ENCODE peak calls at places on chromosomes 11 and 22, in five cellular contexts. One of them, this sample, is unnamed.
A peak's percentile ranks its signal among the peaks of the same experiment; 100 is the strongest.

GRCh38 chr11:130389315-130389935 is 39.0 kb downstream of the ADAMTS8 start:
- DNase-seq in fibroblast of lung: peak; percentile 3
- DNase-seq in CD8-positive, alpha-beta memory T cell: peak; percentile 47
- DNase-seq in pancreas: no peak
- DNase-seq in sigmoid colon: no peak
- DNase-seq in this sample: peak; percentile 66

GRCh38 chr22:49321477-49322055 is 506.1 kb downstream of the BRD1 start:
- DNase-seq in fibroblast of lung: no peak
- DNase-seq in CD8-positive, alpha-beta memory T cell: no peak
- DNase-seq in pancreas: no peak
- DNase-seq in sigmoid colon: no peak
- DNase-seq in this sample: no peak

GRCh38 chr11:129975543-129975942 is 27.1 kb downstream of the PRDM10 start:
- DNase-seq in fibroblast of lung: no peak
- DNase-seq in CD8-positive, alpha-beta memory T cell: no peak
- DNase-seq in pancreas: no peak
- DNase-seq in sigmoid colon: no peak
- DNase-seq in this sample: no peak

GRCh38 chr11:50188040-50188439 is 155.4 kb downstream of the OR4C45 start:
- DNase-seq in fibroblast of lung: no peak
- DNase-seq in CD8-positive, alpha-beta memory T cell: no peak
- DNase-seq in pancreas: no peak
- DNase-seq in sigmoid colon: no peak
- DNase-seq in this sample: no peak

GRCh38 chr22:27718186-27719032 is 83.1 kb downstream of the MN1 start:
- DNase-seq in fibroblast of lung: peak; percentile 86
- DNase-seq in CD8-positive, alpha-beta memory T cell: no peak
- DNase-seq in pancreas: no peak
- DNase-seq in sigmoid colon: peak; percentile 92
- DNase-seq in this sample: peak; percentile 57

GRCh38 chr11:418343-419247 is 3.8 kb upstream of the SIGIRR start:
- DNase-seq in fibroblast of lung: no peak
- DNase-seq in CD8-positive, alpha-beta memory T cell: no peak
- DNase-seq in pancreas: peak; percentile 25
- DNase-seq in sigmoid colon: no peak
- DNase-seq in this sample: peak; percentile 54

GRCh38 chr11:117414724-117415123 is 87.1 kb downstream of the CEP164 start:
- DNase-seq in fibroblast of lung: no peak
- DNase-seq in CD8-positive, alpha-beta memory T cell: no peak
- DNase-seq in pancreas: no peak
- DNase-seq in sigmoid colon: peak; percentile 10
- DNase-seq in this sample: no peak

GRCh38 chr11:20854214-20854613 is 184.8 kb downstream of the NELL1 start:
- DNase-seq in fibroblast of lung: no peak
- DNase-seq in CD8-positive, alpha-beta memory T cell: no peak
- DNase-seq in pancreas: no peak
- DNase-seq in sigmoid colon: no peak
- DNase-seq in this sample: no peak

GRCh38 chr22:39739338-39740027 is 154.1 kb downstream of the ENTHD1 start:
- DNase-seq in fibroblast of lung: no peak
- DNase-seq in CD8-positive, alpha-beta memory T cell: no peak
- DNase-seq in pancreas: no peak
- DNase-seq in sigmoid colon: no peak
- DNase-seq in this sample: no peak

GRCh38 chr11:75986966-75987365 is 172.0 kb downstream of the UVRAG start:
- DNase-seq in fibroblast of lung: no peak
- DNase-seq in CD8-positive, alpha-beta memory T cell: no peak
- DNase-seq in pancreas: no peak
- DNase-seq in sigmoid colon: no peak
- DNase-seq in this sample: no peak

GRCh38 chr11:34345991-34346480 is 11.8 kb downstream of the ABTB2 start:
- DNase-seq in fibroblast of lung: peak; percentile 50
- DNase-seq in CD8-positive, alpha-beta memory T cell: no peak
- DNase-seq in pancreas: no peak
- DNase-seq in sigmoid colon: no peak
- DNase-seq in this sample: no peak

GRCh38 chr11:110297726-110298297 is 1.4 kb upstream of the RDX start:
- DNase-seq in fibroblast of lung: no peak
- DNase-seq in CD8-positive, alpha-beta memory T cell: no peak
- DNase-seq in pancreas: no peak
- DNase-seq in sigmoid colon: no peak
- DNase-seq in this sample: no peak

GRCh38 chr22:17106785-17107546 is 14.2 kb downstream of the TMEM121B start:
- DNase-seq in fibroblast of lung: no peak
- DNase-seq in CD8-positive, alpha-beta memory T cell: no peak
- DNase-seq in pancreas: no peak
- DNase-seq in sigmoid colon: peak; percentile 59
- DNase-seq in this sample: no peak

GRCh38 chr11:68469642-68470041 is 9.1 kb downstream of the PPP6R3 start:
- DNase-seq in fibroblast of lung: no peak
- DNase-seq in CD8-positive, alpha-beta memory T cell: no peak
- DNase-seq in pancreas: no peak
- DNase-seq in sigmoid colon: no peak
- DNase-seq in this sample: no peak

GRCh38 chr11:76626921-76627391 is 43.6 kb downstream of the LRRC32 start:
- DNase-seq in fibroblast of lung: no peak
- DNase-seq in CD8-positive, alpha-beta memory T cell: no peak
- DNase-seq in pancreas: no peak
- DNase-seq in sigmoid colon: peak; percentile 52
- DNase-seq in this sample: no peak

GRCh38 chr11:64358536-64358906 is 441 bp upstream of the RPS6KA4 start:
- DNase-seq in fibroblast of lung: no peak
- DNase-seq in CD8-positive, alpha-beta memory T cell: no peak
- DNase-seq in pancreas: no peak
- DNase-seq in sigmoid colon: no peak
- DNase-seq in this sample: no peak

GRCh38 chr11:74839971-74840370 is 91.3 kb downstream of the RNF169 start:
- DNase-seq in fibroblast of lung: no peak
- DNase-seq in CD8-positive, alpha-beta memory T cell: no peak
- DNase-seq in pancreas: no peak
- DNase-seq in sigmoid colon: no peak
- DNase-seq in this sample: no peak

GRCh38 chr22:40525250-40525884 is 111.2 kb downstream of the MRTFA start:
- DNase-seq in fibroblast of lung: peak; percentile 69
- DNase-seq in CD8-positive, alpha-beta memory T cell: peak; percentile 53
- DNase-seq in pancreas: peak; percentile 32
- DNase-seq in sigmoid colon: no peak
- DNase-seq in this sample: peak; percentile 60

GRCh38 chr11:1640076-1640946 is 10.7 kb downstream of the KRTAP5-5 start:
- DNase-seq in fibroblast of lung: peak; percentile 18
- DNase-seq in CD8-positive, alpha-beta memory T cell: peak; percentile 9
- DNase-seq in pancreas: peak; percentile 60
- DNase-seq in sigmoid colon: peak; percentile 63
- DNase-seq in this sample: peak; percentile 67

GRCh38 chr22:46373838-46374662 is 38.5 kb downstream of the TRMU start:
- DNase-seq in fibroblast of lung: no peak
- DNase-seq in CD8-positive, alpha-beta memory T cell: peak; percentile 31
- DNase-seq in pancreas: no peak
- DNase-seq in sigmoid colon: no peak
- DNase-seq in this sample: peak; percentile 84
- H3K4me1 ChIP-seq in fibroblast of lung: no peaks in the 10 kb centered on the region
- H3K4me1 ChIP-seq in CD8-positive, alpha-beta memory T cell: peaks cover 46% of the 10 kb centered on the region
- H3K4me1 ChIP-seq in pancreas: peaks cover 24% of the 10 kb centered on the region
- H3K4me1 ChIP-seq in sigmoid colon: no peaks in the 10 kb centered on the region
- H3K4me1 ChIP-seq in this sample: peaks cover 42% of the 10 kb centered on the region

DNA sequence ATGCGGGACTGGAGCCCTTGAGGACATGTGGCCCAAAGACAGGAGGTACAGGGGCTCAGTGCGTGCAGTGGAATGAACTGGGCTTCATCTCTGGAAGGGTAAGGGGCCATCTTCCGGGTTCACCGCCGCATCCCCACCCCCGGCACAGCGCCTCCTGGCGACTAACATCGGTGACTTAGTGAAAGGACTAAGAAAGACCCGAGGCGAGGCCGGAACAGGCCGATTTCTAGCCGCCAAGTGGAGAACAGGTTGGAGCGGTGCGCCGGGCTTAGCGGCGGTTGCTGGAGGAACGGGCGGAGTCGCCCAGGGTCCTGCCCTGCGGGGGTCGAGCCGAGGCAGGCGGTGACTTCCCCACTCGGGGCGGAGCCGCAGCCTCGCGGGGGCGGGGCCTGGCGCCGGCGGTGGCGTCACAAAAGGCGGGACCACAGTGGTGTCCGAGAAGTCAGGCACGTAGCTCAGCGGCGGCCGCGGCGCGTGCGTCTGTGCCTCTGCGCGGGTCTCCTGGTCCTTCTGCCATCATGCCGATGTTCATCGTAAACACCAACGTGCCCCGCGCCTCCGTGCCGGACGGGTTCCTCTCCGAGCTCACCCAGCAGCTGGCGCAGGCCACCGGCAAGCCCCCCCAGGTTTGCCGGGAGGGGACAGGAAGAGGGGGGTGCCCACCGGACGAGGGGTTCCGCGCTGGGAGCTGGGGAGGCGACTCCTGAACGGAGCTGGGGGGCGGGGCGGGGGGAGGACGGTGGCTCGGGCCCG is at the start of gene MIF:
- DNase-seq in fibroblast of lung: peak; percentile 90
- DNase-seq in CD8-positive, alpha-beta memory T cell: peak; percentile 94
- DNase-seq in pancreas: peak; percentile 98
- DNase-seq in sigmoid colon: peak; percentile 96
- DNase-seq in this sample: peak; percentile 97
- H3K4me3 ChIP-seq in fibroblast of lung: peak within 1 kb of the TSS; percentile 84
- H3K4me3 ChIP-seq in CD8-positive, alpha-beta memory T cell: peak within 1 kb of the TSS; percentile 90
- H3K4me3 ChIP-seq in pancreas: peak within 1 kb of the TSS; percentile 90
- H3K4me3 ChIP-seq in sigmoid colon: peak within 1 kb of the TSS; percentile 62
- H3K4me3 ChIP-seq in this sample: peak within 1 kb of the TSS; percentile 25

DNA sequence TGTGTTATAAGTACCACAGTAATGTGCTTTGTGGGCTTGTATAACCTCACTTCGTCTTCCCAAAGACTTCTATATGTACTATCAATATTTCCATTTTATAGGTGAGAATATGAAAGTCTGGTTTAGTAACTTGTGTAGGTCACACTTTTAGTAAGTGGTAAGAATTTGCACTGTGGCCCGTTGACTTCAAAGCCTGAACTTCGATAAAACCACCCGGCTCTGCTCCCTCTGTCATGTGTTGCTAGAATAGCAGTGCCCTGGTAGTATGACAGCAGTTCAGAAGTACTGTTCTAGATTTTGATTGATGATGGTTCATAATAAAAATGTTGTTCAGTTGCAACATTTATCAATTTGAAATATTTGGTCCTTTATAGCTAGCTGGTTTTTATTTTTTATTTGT is 110.2 kb upstream of the SORL1-AS1 start:
- DNase-seq in fibroblast of lung: no peak
- DNase-seq in CD8-positive, alpha-beta memory T cell: no peak
- DNase-seq in pancreas: no peak
- DNase-seq in sigmoid colon: no peak
- DNase-seq in this sample: no peak
- H3K36me3 ChIP-seq in fibroblast of lung: no peaks in the 10 kb centered on the region
- H3K36me3 ChIP-seq in CD8-positive, alpha-beta memory T cell: peaks cover 70% of the 10 kb centered on the region
- H3K36me3 ChIP-seq in pancreas: no peaks in the 10 kb centered on the region
- H3K36me3 ChIP-seq in sigmoid colon: peaks cover 7% of the 10 kb centered on the region
- H3K36me3 ChIP-seq in this sample: no peaks in the 10 kb centered on the region

GRCh38 chr22:20422965-20423635 is 14.5 kb downstream of the SCARF2 start:
- DNase-seq in fibroblast of lung: peak; percentile 29
- DNase-seq in CD8-positive, alpha-beta memory T cell: no peak
- DNase-seq in pancreas: peak; percentile 68
- DNase-seq in sigmoid colon: peak; percentile 89
- DNase-seq in this sample: no peak

GRCh38 chr22:20420157-20420842 is 17.3 kb downstream of the SCARF2 start:
- DNase-seq in fibroblast of lung: no peak
- DNase-seq in CD8-positive, alpha-beta memory T cell: no peak
- DNase-seq in pancreas: no peak
- DNase-seq in sigmoid colon: peak; percentile 56
- DNase-seq in this sample: no peak

GRCh38 chr22:20419664-20419951 is 18.0 kb downstream of the SCARF2 start:
- DNase-seq in fibroblast of lung: no peak
- DNase-seq in CD8-positive, alpha-beta memory T cell: no peak
- DNase-seq in pancreas: no peak
- DNase-seq in sigmoid colon: peak; percentile 13
- DNase-seq in this sample: no peak

GRCh38 chr22:20422271-20422958 is 15.2 kb downstream of the SCARF2 start:
- DNase-seq in fibroblast of lung: no peak
- DNase-seq in CD8-positive, alpha-beta memory T cell: no peak
- DNase-seq in pancreas: no peak
- DNase-seq in sigmoid colon: peak; percentile 75
- DNase-seq in this sample: no peak

DNA sequence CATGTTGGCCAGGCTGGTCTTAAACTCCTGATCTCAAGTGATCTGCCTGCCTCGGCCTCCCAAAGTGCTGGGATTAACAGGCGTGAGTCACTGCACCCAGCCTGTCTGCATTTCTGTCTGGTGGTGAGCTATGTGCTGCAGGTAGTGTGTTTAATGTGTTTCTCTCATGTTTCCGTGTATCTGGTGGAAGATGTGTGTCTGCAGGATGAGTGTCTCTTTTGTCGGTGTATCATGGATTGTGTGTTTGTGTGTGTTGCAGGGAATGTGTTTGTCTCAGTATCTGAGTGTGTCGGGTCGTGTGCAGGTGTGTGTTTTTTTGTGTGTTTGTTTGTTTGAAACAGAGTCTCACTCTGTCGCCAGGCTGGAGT is 16.1 kb downstream of the SCARF2 start:
- DNase-seq in fibroblast of lung: no peak
- DNase-seq in CD8-positive, alpha-beta memory T cell: no peak
- DNase-seq in pancreas: no peak
- DNase-seq in sigmoid colon: peak; percentile 20
- DNase-seq in this sample: no peak
- H3K4me1 ChIP-seq in fibroblast of lung: peaks cover 14% of the 10 kb centered on the region
- H3K4me1 ChIP-seq in CD8-positive, alpha-beta memory T cell: peaks cover 11% of the 10 kb centered on the region
- H3K4me1 ChIP-seq in pancreas: no peaks in the 10 kb centered on the region
- H3K4me1 ChIP-seq in sigmoid colon: peaks cover 29% of the 10 kb centered on the region
- H3K4me1 ChIP-seq in this sample: peaks cover 9% of the 10 kb centered on the region

GRCh38 chr11:65607614-65608426 is 6.2 kb downstream of the MAP3K11 start:
- DNase-seq in fibroblast of lung: no peak
- DNase-seq in CD8-positive, alpha-beta memory T cell: no peak
- DNase-seq in pancreas: no peak
- DNase-seq in sigmoid colon: no peak
- DNase-seq in this sample: no peak
- H3K4me3 ChIP-seq in fibroblast of lung: peak overlapping the region; percentile 19
- H3K4me3 ChIP-seq in CD8-positive, alpha-beta memory T cell: no peak overlapping the region
- H3K4me3 ChIP-seq in pancreas: no peak overlapping the region
- H3K4me3 ChIP-seq in sigmoid colon: peak overlapping the region; percentile 33
- H3K4me3 ChIP-seq in this sample: no peak overlapping the region

DNA sequence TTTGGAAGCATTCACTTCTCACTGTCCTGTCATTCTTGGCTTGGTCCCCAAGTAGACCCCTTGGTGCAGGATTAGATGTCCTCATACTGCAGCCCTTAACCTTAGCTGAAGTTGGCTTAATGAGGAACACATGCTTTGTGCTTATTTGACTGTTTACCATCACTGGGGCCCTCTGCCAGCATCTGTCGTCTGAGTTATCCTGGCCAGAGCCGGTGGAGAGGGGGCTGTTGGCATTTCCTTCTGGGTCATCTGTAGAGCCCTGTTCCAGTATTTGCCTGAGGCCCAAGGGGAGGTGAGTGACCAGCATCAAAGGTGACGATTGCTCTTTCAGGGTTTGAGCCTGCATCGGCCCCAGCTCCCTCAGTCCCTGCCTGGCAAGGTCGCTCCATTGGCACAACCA is 126.4 kb upstream of the RASSF10 start:
- DNase-seq in fibroblast of lung: no peak
- DNase-seq in CD8-positive, alpha-beta memory T cell: no peak
- DNase-seq in pancreas: no peak
- DNase-seq in sigmoid colon: no peak
- DNase-seq in this sample: no peak
- H3K36me3 ChIP-seq in fibroblast of lung: peaks cover 29% of the 10 kb centered on the region
- H3K36me3 ChIP-seq in CD8-positive, alpha-beta memory T cell: no peaks in the 10 kb centered on the region
- H3K36me3 ChIP-seq in pancreas: peaks cover 3% of the 10 kb centered on the region
- H3K36me3 ChIP-seq in sigmoid colon: peaks cover 8% of the 10 kb centered on the region
- H3K36me3 ChIP-seq in this sample: no peaks in the 10 kb centered on the region